ENCODE peak calls at places on chromosomes 7 and 10, in six cellular contexts. M, U, X, T, V and E are unnamed samples.

GRCh38 chr7:156986378-156986777 is 24.1 kb downstream of the MNX1 start:
- DNase-seq in M (no peak), U (no peak), T (no peak), V (no peak), X (no peak), E (no peak)

GRCh38 chr7:101233907-101234547 is 3.6 kb downstream of the CLDN15 start:
- DNase-seq in U (no peak), V (no peak), T (no peak), M (no peak), X (no peak), E (no peak)

GRCh38 chr10:122054046-122055025 is 65.4 kb downstream of the TACC2 start:
- DNase-seq in U (peak; percentile 15), M (peak; percentile 81), X (peak; percentile 48), V (no peak), T (peak; percentile 84), E (peak; percentile 71)

GRCh38 chr7:112521942-112522341 is 41.2 kb downstream of the LSMEM1 start:
- DNase-seq in V (no peak), T (no peak), M (no peak), U (no peak), X (no peak), E (no peak)

GRCh38 chr10:26781797-26782196 is 79.0 kb downstream of the ABI1 start:
- DNase-seq in T (no peak), M (no peak), V (no peak), U (peak; percentile 32), X (peak; percentile 48), E (no peak)

GRCh38 chr10:102243304-102243703 is 2.0 kb upstream of the PITX3 start:
- DNase-seq in U (no peak), V (no peak), X (peak; percentile 74), M (no peak), T (no peak), E (no peak)

GRCh38 chr7:158278745-158279320 is 308.8 kb downstream of the PTPRN2 start:
- DNase-seq in U (no peak), X (no peak), M (peak; percentile 5), V (no peak), T (no peak), E (no peak)

GRCh38 chr7:136114966-136115762 is 138.0 kb upstream of the MTPN start:
- DNase-seq in U (no peak), X (peak; percentile 31), V (peak; percentile 51), M (no peak), T (peak; percentile 55), E (peak; percentile 39)

GRCh38 chr7:100753750-100754149 is 20.4 kb downstream of the ZAN start:
- DNase-seq in U (no peak), T (no peak), M (no peak), V (no peak), X (no peak), E (no peak)

GRCh38 chr7:158588878-158589442 is 1.3 kb upstream of the PTPRN2 start:
- DNase-seq in U (no peak), M (no peak), V (no peak), T (no peak), X (no peak), E (no peak)

GRCh38 chr10:37992083-37992482 is 15.6 kb upstream of the ZNF25 start:
- DNase-seq in V (no peak), U (no peak), T (no peak), M (no peak), X (no peak), E (no peak)

GRCh38 chr10:43854042-43854441 is 205.4 kb upstream of the ZNF32 start:
- DNase-seq in X (peak; percentile 77), V (no peak), T (no peak), U (peak; percentile 30), M (no peak), E (no peak)

GRCh38 chr7:2231992-2232765 is 566 bp downstream of the MAD1L1 start:
- DNase-seq in U (no peak), T (peak; percentile 57), M (no peak), X (peak; percentile 15), V (no peak), E (peak; percentile 45)

GRCh38 chr7:140211698-140212097 is 34.9 kb upstream of the KDM7A start:
- DNase-seq in X (no peak), V (no peak), M (no peak), T (no peak), U (no peak), E (no peak)

GRCh38 chr10:127159648-127160245 is 36.6 kb downstream of the INSYN2A start:
- DNase-seq in V (no peak), U (no peak), M (no peak), X (no peak), T (no peak), E (no peak)

GRCh38 chr7:27096756-27097514 is 1.1 kb upstream of the HOXA1 start:
- DNase-seq in U (no peak), V (no peak), T (no peak), M (no peak), X (peak; percentile 59), E (peak; percentile 53)

GRCh38 chr7:99729501-99730261 is 5.3 kb downstream of the CYP3A7 start:
- DNase-seq in U (peak; percentile 60), V (no peak), X (no peak), T (no peak), M (no peak), E (no peak)

GRCh38 chr7:33874943-33875342 is 30.4 kb upstream of the BMPER start:
- DNase-seq in V (no peak), U (no peak), X (peak; percentile 89), T (no peak), M (peak; percentile 81), E (no peak)
- H3K27ac ChIP-seq in V (no peak overlapping the region), U (no peak overlapping the region), X (peak overlapping the region; percentile 67), T (no peak overlapping the region), M (peak overlapping the region; percentile 69), E (no peak overlapping the region)

DNA sequence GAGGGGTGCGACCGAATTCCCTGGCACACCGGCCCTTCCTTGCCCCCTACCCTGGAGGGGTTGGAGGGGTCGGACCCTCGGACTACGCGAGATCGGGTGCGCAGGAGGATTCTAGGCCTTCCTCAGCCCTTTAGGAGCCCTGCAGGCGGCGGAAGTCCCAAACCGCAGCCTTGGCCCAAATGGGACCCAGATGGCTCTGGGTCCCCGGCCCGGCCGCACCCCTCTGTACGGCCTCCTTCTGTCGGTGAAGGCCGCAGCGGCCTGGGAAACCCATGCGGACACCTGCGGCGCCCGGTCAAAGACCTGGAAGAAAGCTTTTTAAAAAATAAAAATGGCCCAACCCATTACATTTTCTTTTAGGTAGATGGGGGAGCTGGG is 2.4 kb upstream of the VAX1 start:
- DNase-seq in U (no peak), V (no peak), X (no peak), M (no peak), T (no peak), E (no peak)
- H3K27ac ChIP-seq in U (no peak overlapping the region), V (no peak overlapping the region), X (no peak overlapping the region), M (no peak overlapping the region), T (no peak overlapping the region), E (no peak overlapping the region)

GRCh38 chr7:7956531-7957221 is 11.9 kb upstream of the GLCCI1 start:
- DNase-seq in U (no peak), M (no peak), T (no peak), V (no peak), X (peak; percentile 64), E (peak; percentile 13)
- H3K27ac ChIP-seq in U (no peak overlapping the region), M (no peak overlapping the region), T (no peak overlapping the region), V (no peak overlapping the region), X (peak overlapping the region; percentile 59), E (no peak overlapping the region)

GRCh38 chr10:61754553-61755540 is 92.1 kb downstream of the CABCOCO1 start:
- DNase-seq in T (no peak), M (no peak), U (no peak), X (peak; percentile 68), V (no peak), E (no peak)

GRCh38 chr10:61757001-61757400 is 94.3 kb downstream of the CABCOCO1 start:
- DNase-seq in V (no peak), T (no peak), X (no peak), M (no peak), U (no peak), E (no peak)

GRCh38 chr10:61758440-61758839 is 95.7 kb downstream of the CABCOCO1 start:
- DNase-seq in T (no peak), V (no peak), M (no peak), X (peak; percentile 65), U (no peak), E (peak; percentile 11)

GRCh38 chr10:61759751-61760150 is 97.0 kb downstream of the CABCOCO1 start:
- DNase-seq in M (no peak), V (no peak), X (no peak), U (no peak), T (no peak), E (no peak)

GRCh38 chr10:61757525-61758397 is 95.0 kb downstream of the CABCOCO1 start:
- DNase-seq in M (peak; percentile 72), T (no peak), U (no peak), X (peak; percentile 78), V (no peak), E (peak; percentile 67)
- H3K27ac ChIP-seq in M (peak overlapping the region; percentile 35), T (no peak overlapping the region), U (no peak overlapping the region), X (peak overlapping the region; percentile 26), V (no peak overlapping the region), E (no peak overlapping the region)

GRCh38 chr10:119227825-119228224 is 20.5 kb downstream of the GRK5 start:
- DNase-seq in X (no peak), M (no peak), U (no peak), V (no peak), T (no peak), E (no peak)
- H3K27ac ChIP-seq in X (no peak overlapping the region), M (no peak overlapping the region), U (no peak overlapping the region), V (no peak overlapping the region), T (no peak overlapping the region), E (no peak overlapping the region)

DNA sequence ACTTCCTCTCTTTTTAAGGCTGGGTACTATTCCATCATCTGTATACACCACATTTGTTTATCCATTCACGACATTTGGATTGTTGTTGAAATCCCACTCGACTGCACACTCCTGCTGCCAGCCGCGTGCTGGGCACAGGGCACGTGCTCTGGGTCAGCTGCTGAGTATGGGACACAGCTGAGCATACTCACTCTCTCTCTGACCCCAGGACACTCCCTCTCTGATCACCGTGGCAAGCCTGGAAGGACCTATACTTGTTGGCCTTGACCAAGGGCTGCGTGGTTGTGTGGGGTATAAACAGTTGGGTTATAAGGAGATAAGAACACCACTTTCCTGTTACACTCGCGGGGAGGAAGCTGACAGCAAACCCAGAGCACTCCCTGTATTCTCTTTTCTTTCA is 153.0 kb upstream of the RHEB start:
- DNase-seq in M (no peak), U (no peak), V (no peak), T (no peak), X (no peak), E (peak; percentile 56)
- H3K27ac ChIP-seq in M (no peak overlapping the region), U (no peak overlapping the region), V (no peak overlapping the region), T (peak overlapping the region; percentile 84), X (no peak overlapping the region), E (no peak overlapping the region)

DNA sequence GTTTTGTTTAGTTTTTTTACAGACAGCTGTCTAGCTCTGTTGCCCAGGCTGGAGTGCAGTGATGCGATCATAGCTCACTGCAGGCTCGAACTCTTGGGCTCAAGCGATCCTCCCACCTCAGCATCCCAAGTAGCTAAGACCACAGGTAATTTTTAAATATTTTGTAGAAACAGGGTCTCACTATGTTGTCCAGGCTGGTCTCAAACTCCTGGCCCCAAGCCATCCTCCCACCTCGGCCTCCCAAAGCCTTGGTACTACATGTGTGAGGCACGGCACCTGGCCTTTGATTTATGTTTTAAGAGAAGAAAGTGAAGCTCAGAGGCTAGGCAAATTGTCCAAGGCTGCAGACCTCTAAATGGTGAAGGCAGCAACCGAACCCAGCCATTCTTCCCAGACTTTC is 98.6 kb upstream of the SVIL start:
- DNase-seq in V (no peak), T (no peak), M (no peak), X (no peak), U (no peak), E (no peak)
- H3K27ac ChIP-seq in V (no peak overlapping the region), T (peak overlapping the region; percentile 95), M (peak overlapping the region; percentile 97), X (no peak overlapping the region), U (no peak overlapping the region), E (no peak overlapping the region)

GRCh38 chr7:10076661-10077300 is 896.9 kb upstream of the PHF14 start:
- DNase-seq in M (no peak), V (no peak), X (peak; percentile 6), T (peak; percentile 6), U (no peak), E (no peak)
- H3K27ac ChIP-seq in M (no peak overlapping the region), V (no peak overlapping the region), X (no peak overlapping the region), T (no peak overlapping the region), U (no peak overlapping the region), E (no peak overlapping the region)